ENCODE peak calls at places on chromosomes 5 and 9, in seven cellular contexts. U, D, G, E, Y, A and T are unnamed samples.
A peak's percentile ranks its signal among the peaks of the same experiment; 100 is the strongest.

GRCh38 chr5:1202026-1202797 is 817 bp downstream of the SLC6A19 start:
- DNase-seq in D (no peak), Y (no peak), G (no peak), E (no peak), U (peak; percentile 73), A (no peak), T (no peak)

GRCh38 chr9:127862075-127863011 is 7.9 kb upstream of the ENG start:
- DNase-seq in G (no peak), Y (peak; percentile 57), A (no peak), D (peak; percentile 86), U (no peak), E (peak; percentile 94), T (no peak)

GRCh38 chr5:158590936-158591863 is 508.5 kb downstream of the EBF1 start:
- DNase-seq in G (peak; percentile 85), U (peak; percentile 57), D (no peak), E (no peak), A (no peak), Y (no peak), T (no peak)

GRCh38 chr5:151214614-151215545 is 9.0 kb downstream of the CCDC69 start:
- DNase-seq in U (no peak), D (no peak), Y (no peak), G (peak; percentile 31), E (no peak), A (no peak), T (peak; percentile 99)

GRCh38 chr9:129258124-129258822 is 80.2 kb upstream of the IER5L start:
- DNase-seq in Y (peak; percentile 86), U (peak; percentile 99), G (peak; percentile 98), D (peak; percentile 92), A (no peak), E (peak; percentile 96), T (peak; percentile 87)

GRCh38 chr5:103472820-103473219 is 89.8 kb downstream of the NUDT12 start:
- DNase-seq in D (no peak), U (no peak), A (no peak), E (no peak), Y (no peak), G (no peak), T (no peak)

GRCh38 chr5:174576042-174576441 is 148.3 kb upstream of the MSX2 start:
- DNase-seq in D (no peak), Y (no peak), A (no peak), G (no peak), U (no peak), E (no peak), T (no peak)

GRCh38 chr5:28215091-28215490 is 1176.7 kb upstream of the CDH9 start:
- DNase-seq in Y (no peak), G (no peak), A (no peak), U (no peak), E (no peak), D (no peak), T (no peak)

GRCh38 chr5:88287302-88287701 is 18.7 kb upstream of the TMEM161B start:
- DNase-seq in A (no peak), Y (no peak), G (no peak), E (no peak), D (no peak), U (no peak), T (no peak)

GRCh38 chr5:17882760-17883488 is 248.7 kb downstream of the TAF11L14 start:
- DNase-seq in G (peak; percentile 97), E (no peak), D (no peak), Y (no peak), U (peak; percentile 3), A (no peak), T (no peak)

GRCh38 chr5:78586251-78586650 is 62.3 kb downstream of the LHFPL2 start:
- DNase-seq in U (no peak), D (no peak), A (peak; percentile 97), E (no peak), G (no peak), Y (no peak), T (peak; percentile 87)
- H3K4me3 ChIP-seq in U (no peak overlapping the region), D (no peak overlapping the region), A (no peak overlapping the region), E (no peak overlapping the region), G (peak overlapping the region; percentile 65), Y (no peak overlapping the region), T (no peak overlapping the region)

GRCh38 chr9:111966324-111966723 is 69.7 kb downstream of the UGCG start:
- DNase-seq in D (no peak), E (no peak), U (no peak), A (no peak), G (no peak), Y (no peak), T (no peak)
- H3K4me3 ChIP-seq in D (no peak overlapping the region), E (no peak overlapping the region), U (no peak overlapping the region), A (no peak overlapping the region), G (no peak overlapping the region), Y (no peak overlapping the region), T (no peak overlapping the region)

GRCh38 chr5:177985430-177986040 is 10.5 kb downstream of the PROP1 start:
- DNase-seq in D (no peak), A (no peak), G (no peak), Y (no peak), U (peak; percentile 50), E (no peak), T (no peak)

GRCh38 chr5:177983763-177984564 is 12.1 kb downstream of the PROP1 start:
- DNase-seq in U (peak; percentile 56), G (no peak), Y (no peak), E (no peak), D (no peak), A (no peak), T (no peak)

GRCh38 chr5:177982956-177983355 is 13.1 kb downstream of the PROP1 start:
- DNase-seq in E (no peak), G (no peak), D (no peak), Y (no peak), U (no peak), A (no peak), T (no peak)

GRCh38 chr5:177982072-177982727 is 13.8 kb downstream of the PROP1 start:
- DNase-seq in Y (peak; percentile 50), D (no peak), E (no peak), G (peak; percentile 92), A (no peak), U (peak; percentile 93), T (no peak)

GRCh38 chr5:177984565-177985166 is 11.4 kb downstream of the PROP1 start:
- DNase-seq in U (peak; percentile 56), D (no peak), E (no peak), G (no peak), Y (no peak), A (no peak), T (no peak)
- H3K4me3 ChIP-seq in U (no peak overlapping the region), D (no peak overlapping the region), E (no peak overlapping the region), G (no peak overlapping the region), Y (no peak overlapping the region), A (no peak overlapping the region), T (no peak overlapping the region)

GRCh38 chr5:135039526-135040296 is 5.7 kb upstream of the PITX1 start:
- DNase-seq in A (no peak), Y (no peak), D (no peak), E (no peak), G (peak; percentile 82), U (peak; percentile 92), T (no peak)
- H3K4me3 ChIP-seq in A (peak overlapping the region; percentile 31), Y (peak overlapping the region; percentile 48), D (peak overlapping the region; percentile 38), E (peak overlapping the region; percentile 3), G (no peak overlapping the region), U (peak overlapping the region; percentile 26), T (no peak overlapping the region)

GRCh38 chr9:137001857-137002645 is 5.7 kb upstream of the CLIC3 start:
- DNase-seq in Y (no peak), G (no peak), U (no peak), D (no peak), E (no peak), A (no peak), T (no peak)

GRCh38 chr9:136997830-136998234 is 1.5 kb upstream of the CLIC3 start:
- DNase-seq in E (no peak), G (no peak), D (no peak), Y (no peak), U (no peak), A (no peak), T (no peak)

GRCh38 chr9:136997355-136997754 is 987 bp upstream of the CLIC3 start:
- DNase-seq in G (no peak), U (no peak), E (no peak), A (no peak), Y (no peak), D (no peak), T (no peak)

GRCh38 chr9:137002646-137003041 is 6.3 kb upstream of the CLIC3 start:
- DNase-seq in Y (no peak), G (no peak), D (no peak), A (no peak), U (no peak), E (no peak), T (no peak)

DNA sequence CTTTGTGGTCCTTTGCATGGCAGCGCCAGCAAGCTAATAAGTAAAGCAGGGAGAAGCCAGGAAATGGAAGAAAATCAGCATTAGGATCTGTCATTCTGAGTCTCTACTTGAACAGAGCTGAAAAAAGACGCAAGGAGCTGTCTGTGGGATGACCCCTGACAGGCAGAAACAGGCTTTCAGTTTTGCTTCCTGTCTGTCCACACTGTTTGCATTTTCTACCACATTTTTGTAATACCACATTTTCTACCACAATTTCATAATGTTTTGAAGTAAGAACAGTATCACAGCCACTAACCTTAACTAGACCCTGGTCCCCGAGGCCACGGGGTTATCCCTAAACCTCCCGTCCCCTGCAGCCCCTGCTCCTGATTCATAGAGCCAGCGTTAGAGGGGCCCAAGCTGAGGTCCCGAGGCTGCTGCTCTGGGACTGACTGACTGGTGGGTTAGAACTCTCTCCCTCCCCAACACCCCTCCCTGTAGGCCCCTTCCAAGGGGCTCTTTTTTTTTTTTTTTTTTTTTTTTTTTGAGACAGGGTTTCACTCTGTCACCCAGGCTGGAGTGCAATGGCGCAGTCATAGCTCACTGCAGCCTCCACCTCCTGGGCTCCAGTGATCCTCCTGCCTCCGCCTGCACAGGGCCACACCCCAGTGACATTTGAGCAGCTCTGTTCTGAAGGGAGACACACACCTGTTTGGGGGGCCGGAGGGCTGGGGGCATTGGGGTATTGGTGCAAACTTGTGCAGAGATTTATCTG is 4.0 kb upstream of the CLIC3 start:
- DNase-seq in A (peak; percentile 46), Y (no peak), E (no peak), G (no peak), U (no peak), D (no peak), T (no peak)
- H3K4me3 ChIP-seq in A (no peak overlapping the region), Y (no peak overlapping the region), E (no peak overlapping the region), G (no peak overlapping the region), U (no peak overlapping the region), D (no peak overlapping the region), T (no peak overlapping the region)